ENCODE peak calls at places on chromosomes 5 and 9, in five cellular contexts. I is GM23338, M is HepG2, H is GM12878, E is K562. V is an unnamed sample.

GRCh38 chr5:134911285-134912215 is 6.6 kb downstream of the PCBD2 start:
- DNase-seq in I (no peak), M (no peak), H (no peak), E (no peak), V (no peak)

GRCh38 chr9:38707885-38708640 is 11.9 kb downstream of the FAM240B start:
- DNase-seq in I (peak; percentile 80), M (no peak), H (no peak), E (peak; percentile 12), V (peak; percentile 57)

GRCh38 chr9:91386765-91387164 is 25.0 kb upstream of the AUH start:
- DNase-seq in I (no peak), M (no peak), H (no peak), E (no peak), V (no peak)

GRCh38 chr9:130561056-130561455 is 18.3 kb upstream of the FUBP3 start:
- DNase-seq in I (no peak), M (no peak), H (no peak), E (no peak), V (no peak)

GRCh38 chr9:126399789-126400188 is 73.2 kb downstream of the MVB12B start:
- DNase-seq in I (no peak), M (no peak), H (no peak), E (no peak), V (no peak)

GRCh38 chr5:71528206-71528605 is 58.9 kb upstream of the MCCC2 start:
- DNase-seq in I (no peak), M (no peak), H (no peak), E (no peak), V (no peak)

GRCh38 chr9:116155700-116156045 is 2.1 kb downstream of the PAPPA start:
- DNase-seq in I (peak; percentile 31), M (no peak), H (no peak), E (no peak), V (no peak)

GRCh38 chr5:174555726-174556125 is 168.7 kb upstream of the MSX2 start:
- DNase-seq in I (no peak), M (no peak), H (no peak), E (no peak), V (no peak)

GRCh38 chr5:112086740-112087139 is 329.7 kb upstream of the NREP start:
- DNase-seq in I (no peak), M (no peak), H (no peak), E (no peak), V (no peak)

GRCh38 chr5:112084149-112084548 is 327.2 kb upstream of the NREP start:
- DNase-seq in I (no peak), M (no peak), H (no peak), E (no peak), V (no peak)

GRCh38 chr5:112083623-112084022 is 326.6 kb upstream of the NREP start:
- DNase-seq in I (no peak), M (no peak), H (no peak), E (no peak), V (no peak)

DNA sequence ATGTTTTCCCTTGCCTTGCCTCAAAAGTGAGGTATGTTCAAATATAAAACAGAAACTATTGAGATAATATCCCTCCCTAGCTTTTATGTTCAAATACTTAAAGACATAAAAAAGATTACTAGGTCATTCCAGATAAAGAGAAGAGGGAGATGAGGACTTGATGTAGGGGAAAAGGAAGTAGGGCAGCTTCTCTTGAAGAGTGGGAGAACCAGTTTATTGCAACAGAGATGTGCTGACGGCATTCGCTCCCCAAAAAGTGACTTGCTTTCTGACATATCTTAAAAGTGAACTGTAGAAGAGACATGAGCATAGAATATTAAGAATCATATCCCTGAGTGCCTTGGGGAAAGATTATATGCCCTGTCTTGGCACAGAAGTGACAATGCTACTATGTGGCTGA is 330.2 kb upstream of the NREP start:
- DNase-seq in I (no peak), M (no peak), H (no peak), E (no peak), V (no peak)
- TF ChIP-seq JUNB in I (no peak), M (no peak), H (no peak), E (no peak), V (no peak)

GRCh38 chr9:94922691-94923107 is 196.2 kb downstream of the AOPEP start:
- DNase-seq in I (no peak), M (peak; percentile 52), H (no peak), E (no peak), V (no peak)

GRCh38 chr9:94921656-94922055 is 195.2 kb downstream of the AOPEP start:
- DNase-seq in I (no peak), M (no peak), H (no peak), E (no peak), V (no peak)

GRCh38 chr9:94923333-94924089 is 197.0 kb downstream of the AOPEP start:
- DNase-seq in I (no peak), M (no peak), H (no peak), E (no peak), V (no peak)

GRCh38 chr9:94921072-94921471 is 194.6 kb downstream of the AOPEP start:
- DNase-seq in I (no peak), M (no peak), H (no peak), E (no peak), V (peak; percentile 74)

GRCh38 chr9:94922098-94922607 is 195.7 kb downstream of the AOPEP start:
- DNase-seq in I (no peak), M (peak; percentile 91), H (no peak), E (no peak), V (peak; percentile 93)
- TF ChIP-seq JUNB in I (no peak), M (no peak), H (no peak), E (no peak), V (peak; percentile 70)

GRCh38 chr5:82881571-82882200 is 195.5 kb downstream of the TMEM167A start:
- DNase-seq in I (no peak), M (no peak), H (peak; percentile 13), E (no peak), V (no peak)

GRCh38 chr5:82882316-82882715 is 194.9 kb downstream of the TMEM167A start:
- DNase-seq in I (no peak), M (no peak), H (no peak), E (no peak), V (no peak)

GRCh38 chr5:82884821-82885471 is 192.2 kb downstream of the TMEM167A start:
- DNase-seq in I (no peak), M (no peak), H (no peak), E (no peak), V (no peak)

GRCh38 chr5:82885657-82886389 is 191.4 kb downstream of the TMEM167A start:
- DNase-seq in I (no peak), M (no peak), H (peak; percentile 16), E (no peak), V (peak; percentile 52)

GRCh38 chr5:82886911-82887310 is 190.3 kb downstream of the TMEM167A start:
- DNase-seq in I (no peak), M (no peak), H (no peak), E (no peak), V (no peak)
- TF ChIP-seq JUNB in I (no peak), M (no peak), H (no peak), E (no peak), V (no peak)

DNA sequence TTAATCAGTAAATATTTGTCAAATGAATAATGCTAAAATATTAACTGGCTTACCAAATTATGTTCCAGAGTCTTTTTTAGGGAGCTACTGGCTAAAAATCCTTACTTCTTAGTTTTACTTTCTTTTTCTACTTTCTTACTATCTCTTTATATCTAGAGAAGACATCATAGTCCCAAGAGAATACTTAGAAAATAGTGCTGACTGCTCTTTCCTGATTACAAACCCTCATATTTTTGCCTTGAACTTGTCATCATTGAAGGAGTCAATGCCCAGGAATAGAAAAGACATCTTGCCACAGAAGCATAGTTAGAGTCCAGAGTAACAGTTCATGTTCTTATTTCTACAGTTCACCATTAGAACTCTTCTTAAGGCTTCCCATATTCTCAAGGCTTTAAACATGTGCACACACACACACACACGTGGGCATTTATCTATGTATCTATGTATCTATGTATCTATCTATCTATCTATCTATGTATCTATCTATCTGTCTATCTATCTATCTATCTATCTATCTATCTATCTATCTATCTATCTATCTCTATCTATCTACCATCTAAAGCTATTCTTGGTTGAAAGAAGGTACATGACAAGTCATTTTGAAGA is 654.3 kb downstream of the ANXA1 start:
- DNase-seq in I (no peak), M (no peak), H (no peak), E (no peak), V (no peak)
- TF ChIP-seq JUNB in I (no peak), M (no peak), H (no peak), E (no peak), V (no peak)